ENCODE peak calls at places on chromosomes 1 and 21, in ten cellular contexts. One of them, this sample, is unnamed.

GRCh38 chr1:234558186-234558836 is 51.7 kb downstream of the IRF2BP2 start:
- DNase-seq in psoas muscle: no peak
- DNase-seq in AG04450: no peak
- DNase-seq in left ventricle myocardium inferior: no peak
- DNase-seq in GM10248: no peak
- DNase-seq in KG1: no peak
- DNase-seq in epithelial cell of proximal tubule: no peak
- DNase-seq in RWPE1: no peak
- DNase-seq in foreskin melanocyte: no peak
- DNase-seq in T-helper 2 cell: no peak
- DNase-seq in this sample: no peak

GRCh38 chr1:10606070-10606469 is 131.3 kb downstream of the PEX14 start:
- DNase-seq in psoas muscle: no peak
- DNase-seq in AG04450: no peak
- DNase-seq in left ventricle myocardium inferior: no peak
- DNase-seq in GM10248: no peak
- DNase-seq in KG1: no peak
- DNase-seq in epithelial cell of proximal tubule: peak
- DNase-seq in RWPE1: no peak
- DNase-seq in foreskin melanocyte: no peak
- DNase-seq in T-helper 2 cell: no peak
- DNase-seq in this sample: peak

GRCh38 chr1:237492359-237492758 is 398.4 kb downstream of the ZP4 start:
- DNase-seq in psoas muscle: no peak
- DNase-seq in AG04450: no peak
- DNase-seq in left ventricle myocardium inferior: no peak
- DNase-seq in GM10248: no peak
- DNase-seq in KG1: no peak
- DNase-seq in epithelial cell of proximal tubule: no peak
- DNase-seq in RWPE1: no peak
- DNase-seq in foreskin melanocyte: no peak
- DNase-seq in T-helper 2 cell: no peak
- DNase-seq in this sample: no peak

GRCh38 chr1:207145401-207146058 is 41.5 kb downstream of the C4BPA start:
- DNase-seq in psoas muscle: no peak
- DNase-seq in AG04450: no peak
- DNase-seq in left ventricle myocardium inferior: no peak
- DNase-seq in GM10248: no peak
- DNase-seq in KG1: no peak
- DNase-seq in epithelial cell of proximal tubule: no peak
- DNase-seq in RWPE1: no peak
- DNase-seq in foreskin melanocyte: no peak
- DNase-seq in T-helper 2 cell: no peak
- DNase-seq in this sample: no peak

GRCh38 chr1:236407059-236407458 is 13.0 kb downstream of the EDARADD start:
- DNase-seq in psoas muscle: no peak
- DNase-seq in AG04450: no peak
- DNase-seq in left ventricle myocardium inferior: no peak
- DNase-seq in GM10248: no peak
- DNase-seq in KG1: no peak
- DNase-seq in epithelial cell of proximal tubule: no peak
- DNase-seq in RWPE1: no peak
- DNase-seq in foreskin melanocyte: no peak
- DNase-seq in T-helper 2 cell: no peak
- DNase-seq in this sample: no peak

GRCh38 chr1:111904478-111905218 is 84.8 kb downstream of the KCND3 start:
- DNase-seq in psoas muscle: no peak
- DNase-seq in AG04450: no peak
- DNase-seq in left ventricle myocardium inferior: peak
- DNase-seq in GM10248: no peak
- DNase-seq in KG1: no peak
- DNase-seq in epithelial cell of proximal tubule: no peak
- DNase-seq in RWPE1: peak
- DNase-seq in foreskin melanocyte: peak
- DNase-seq in T-helper 2 cell: no peak
- DNase-seq in this sample: no peak

GRCh38 chr1:67500413-67500959 is 70.3 kb upstream of the SERBP1 start:
- DNase-seq in psoas muscle: peak
- DNase-seq in AG04450: peak
- DNase-seq in left ventricle myocardium inferior: peak
- DNase-seq in GM10248: peak
- DNase-seq in KG1: peak
- DNase-seq in epithelial cell of proximal tubule: no peak
- DNase-seq in RWPE1: peak
- DNase-seq in foreskin melanocyte: peak
- DNase-seq in T-helper 2 cell: peak
- DNase-seq in this sample: peak

GRCh38 chr21:44710294-44710665 is 1.1 kb downstream of the TSPEAR start:
- DNase-seq in psoas muscle: no peak
- DNase-seq in AG04450: no peak
- DNase-seq in left ventricle myocardium inferior: no peak
- DNase-seq in GM10248: no peak
- DNase-seq in KG1: no peak
- DNase-seq in epithelial cell of proximal tubule: no peak
- DNase-seq in RWPE1: no peak
- DNase-seq in foreskin melanocyte: no peak
- DNase-seq in T-helper 2 cell: no peak
- DNase-seq in this sample: no peak

GRCh38 chr1:107991371-107992066 is 26.5 kb upstream of the VAV3 start:
- DNase-seq in psoas muscle: no peak
- DNase-seq in AG04450: no peak
- DNase-seq in left ventricle myocardium inferior: no peak
- DNase-seq in GM10248: no peak
- DNase-seq in KG1: no peak
- DNase-seq in epithelial cell of proximal tubule: no peak
- DNase-seq in RWPE1: peak
- DNase-seq in foreskin melanocyte: no peak
- DNase-seq in T-helper 2 cell: no peak
- DNase-seq in this sample: peak

GRCh38 chr1:31412732-31413404 is at the start of gene SERINC2:
- DNase-seq in psoas muscle: peak
- DNase-seq in AG04450: no peak
- DNase-seq in left ventricle myocardium inferior: no peak
- DNase-seq in GM10248: peak
- DNase-seq in KG1: no peak
- DNase-seq in epithelial cell of proximal tubule: no peak
- DNase-seq in RWPE1: peak
- DNase-seq in foreskin melanocyte: no peak
- DNase-seq in T-helper 2 cell: no peak
- DNase-seq in this sample: no peak

GRCh38 chr1:27522148-27522859 is 32.3 kb upstream of the WASF2 start:
- DNase-seq in psoas muscle: no peak
- DNase-seq in AG04450: no peak
- DNase-seq in left ventricle myocardium inferior: no peak
- DNase-seq in GM10248: no peak
- DNase-seq in KG1: no peak
- DNase-seq in epithelial cell of proximal tubule: no peak
- DNase-seq in RWPE1: no peak
- DNase-seq in foreskin melanocyte: no peak
- DNase-seq in T-helper 2 cell: peak
- DNase-seq in this sample: no peak

GRCh38 chr1:214319930-214320329 is 39.0 kb downstream of the SMYD2 start:
- DNase-seq in psoas muscle: no peak
- DNase-seq in AG04450: no peak
- DNase-seq in left ventricle myocardium inferior: no peak
- DNase-seq in GM10248: no peak
- DNase-seq in KG1: no peak
- DNase-seq in epithelial cell of proximal tubule: no peak
- DNase-seq in RWPE1: no peak
- DNase-seq in foreskin melanocyte: no peak
- DNase-seq in T-helper 2 cell: no peak
- DNase-seq in this sample: no peak

GRCh38 chr1:67308136-67308535 is 463 bp downstream of the IL12RB2 start:
- DNase-seq in psoas muscle: no peak
- DNase-seq in AG04450: no peak
- DNase-seq in left ventricle myocardium inferior: no peak
- DNase-seq in GM10248: no peak
- DNase-seq in KG1: no peak
- DNase-seq in epithelial cell of proximal tubule: no peak
- DNase-seq in RWPE1: no peak
- DNase-seq in foreskin melanocyte: no peak
- DNase-seq in T-helper 2 cell: no peak
- DNase-seq in this sample: no peak

GRCh38 chr1:31739281-31739853 is 24.8 kb downstream of the ADGRB2 start:
- DNase-seq in psoas muscle: no peak
- DNase-seq in AG04450: no peak
- DNase-seq in left ventricle myocardium inferior: no peak
- DNase-seq in GM10248: no peak
- DNase-seq in KG1: no peak
- DNase-seq in epithelial cell of proximal tubule: no peak
- DNase-seq in RWPE1: peak
- DNase-seq in foreskin melanocyte: no peak
- DNase-seq in T-helper 2 cell: peak
- DNase-seq in this sample: no peak

GRCh38 chr1:243718893-243719292 is 131.2 kb downstream of the AKT3 start:
- DNase-seq in psoas muscle: no peak
- DNase-seq in AG04450: peak
- DNase-seq in left ventricle myocardium inferior: no peak
- DNase-seq in GM10248: no peak
- DNase-seq in KG1: no peak
- DNase-seq in epithelial cell of proximal tubule: peak
- DNase-seq in RWPE1: peak
- DNase-seq in foreskin melanocyte: no peak
- DNase-seq in T-helper 2 cell: no peak
- DNase-seq in this sample: peak

GRCh38 chr1:169106095-169106920 is at the start of gene ATP1B1:
- DNase-seq in psoas muscle: peak
- DNase-seq in AG04450: peak
- DNase-seq in left ventricle myocardium inferior: peak
- DNase-seq in GM10248: peak
- DNase-seq in KG1: peak
- DNase-seq in epithelial cell of proximal tubule: no peak
- DNase-seq in RWPE1: peak
- DNase-seq in foreskin melanocyte: no peak
- DNase-seq in T-helper 2 cell: peak
- DNase-seq in this sample: no peak

GRCh38 chr1:162373541-162374375 is 2.9 kb downstream of the SPATA46 start:
- DNase-seq in psoas muscle: no peak
- DNase-seq in AG04450: no peak
- DNase-seq in left ventricle myocardium inferior: no peak
- DNase-seq in GM10248: no peak
- DNase-seq in KG1: no peak
- DNase-seq in epithelial cell of proximal tubule: no peak
- DNase-seq in RWPE1: peak
- DNase-seq in foreskin melanocyte: no peak
- DNase-seq in T-helper 2 cell: no peak
- DNase-seq in this sample: peak

GRCh38 chr1:225650198-225650597 is 2.7 kb downstream of the ENAH start:
- DNase-seq in psoas muscle: no peak
- DNase-seq in AG04450: no peak
- DNase-seq in left ventricle myocardium inferior: no peak
- DNase-seq in GM10248: no peak
- DNase-seq in KG1: no peak
- DNase-seq in epithelial cell of proximal tubule: no peak
- DNase-seq in RWPE1: no peak
- DNase-seq in foreskin melanocyte: no peak
- DNase-seq in T-helper 2 cell: no peak
- DNase-seq in this sample: no peak

GRCh38 chr1:42380617-42381423 is at the start of gene RIMKLA:
- DNase-seq in psoas muscle: peak
- DNase-seq in AG04450: no peak
- DNase-seq in left ventricle myocardium inferior: peak
- DNase-seq in GM10248: peak
- DNase-seq in KG1: no peak
- DNase-seq in epithelial cell of proximal tubule: no peak
- DNase-seq in RWPE1: peak
- DNase-seq in foreskin melanocyte: no peak
- DNase-seq in T-helper 2 cell: peak
- DNase-seq in this sample: no peak

GRCh38 chr1:224615861-224616760 is at the start of gene CNIH3:
- DNase-seq in psoas muscle: peak
- DNase-seq in AG04450: no peak
- DNase-seq in left ventricle myocardium inferior: no peak
- DNase-seq in GM10248: no peak
- DNase-seq in KG1: no peak
- DNase-seq in epithelial cell of proximal tubule: no peak
- DNase-seq in RWPE1: peak
- DNase-seq in foreskin melanocyte: no peak
- DNase-seq in T-helper 2 cell: peak
- DNase-seq in this sample: no peak

GRCh38 chr1:6962390-6962955 is 177.2 kb downstream of the CAMTA1 start:
- DNase-seq in psoas muscle: peak
- DNase-seq in AG04450: no peak
- DNase-seq in left ventricle myocardium inferior: peak
- DNase-seq in GM10248: peak
- DNase-seq in KG1: no peak
- DNase-seq in epithelial cell of proximal tubule: no peak
- DNase-seq in RWPE1: peak
- DNase-seq in foreskin melanocyte: no peak
- DNase-seq in T-helper 2 cell: no peak
- DNase-seq in this sample: no peak

GRCh38 chr1:67814121-67814772 is 19.0 kb downstream of the GNG12 start:
- DNase-seq in psoas muscle: no peak
- DNase-seq in AG04450: no peak
- DNase-seq in left ventricle myocardium inferior: no peak
- DNase-seq in GM10248: no peak
- DNase-seq in KG1: no peak
- DNase-seq in epithelial cell of proximal tubule: no peak
- DNase-seq in RWPE1: no peak
- DNase-seq in foreskin melanocyte: no peak
- DNase-seq in T-helper 2 cell: no peak
- DNase-seq in this sample: no peak

GRCh38 chr1:173093721-173094450 is 43.1 kb upstream of the TNFSF18 start:
- DNase-seq in psoas muscle: no peak
- DNase-seq in AG04450: no peak
- DNase-seq in left ventricle myocardium inferior: no peak
- DNase-seq in GM10248: no peak
- DNase-seq in KG1: no peak
- DNase-seq in epithelial cell of proximal tubule: no peak
- DNase-seq in RWPE1: no peak
- DNase-seq in foreskin melanocyte: peak
- DNase-seq in T-helper 2 cell: no peak
- DNase-seq in this sample: no peak

GRCh38 chr1:118082984-118083383 is 102.0 kb downstream of the SPAG17 start:
- DNase-seq in psoas muscle: no peak
- DNase-seq in AG04450: no peak
- DNase-seq in left ventricle myocardium inferior: no peak
- DNase-seq in GM10248: no peak
- DNase-seq in KG1: no peak
- DNase-seq in epithelial cell of proximal tubule: no peak
- DNase-seq in RWPE1: no peak
- DNase-seq in foreskin melanocyte: no peak
- DNase-seq in T-helper 2 cell: no peak
- DNase-seq in this sample: no peak

GRCh38 chr1:175591083-175591743 is 152.2 kb downstream of the TNR start:
- DNase-seq in psoas muscle: no peak
- DNase-seq in AG04450: no peak
- DNase-seq in left ventricle myocardium inferior: peak
- DNase-seq in GM10248: no peak
- DNase-seq in KG1: no peak
- DNase-seq in epithelial cell of proximal tubule: no peak
- DNase-seq in RWPE1: no peak
- DNase-seq in foreskin melanocyte: no peak
- DNase-seq in T-helper 2 cell: no peak
- DNase-seq in this sample: no peak

GRCh38 chr1:222079546-222079945 is 337.7 kb upstream of the DUSP10 start:
- DNase-seq in psoas muscle: no peak
- DNase-seq in AG04450: no peak
- DNase-seq in left ventricle myocardium inferior: no peak
- DNase-seq in GM10248: no peak
- DNase-seq in KG1: no peak
- DNase-seq in epithelial cell of proximal tubule: no peak
- DNase-seq in RWPE1: no peak
- DNase-seq in foreskin melanocyte: no peak
- DNase-seq in T-helper 2 cell: no peak
- DNase-seq in this sample: no peak